ENCODE peak calls at places on chromosomes 11 and 22, in four cellular contexts. T is BE2C, W is lower leg skin, M is sigmoid colon. S is an unnamed sample.
A peak's percentile ranks its signal among the peaks of the same experiment; 100 is the strongest.

GRCh38 chr11:115201121-115201792 is 303.0 kb downstream of the CADM1 start:
- DNase-seq in M (no peak), W (no peak), T (no peak), S (no peak)

GRCh38 chr22:49411236-49411635 is 416.4 kb downstream of the BRD1 start:
- DNase-seq in M (no peak), T (no peak), W (peak; percentile 31), S (no peak)

GRCh38 chr11:70063555-70063954 is 14.6 kb upstream of the ANO1 start:
- DNase-seq in W (no peak), T (no peak), M (no peak), S (no peak)

GRCh38 chr11:119051440-119052162 is 5.4 kb downstream of the HYOU1 start:
- DNase-seq in W (no peak), M (no peak), T (no peak), S (no peak)

GRCh38 chr11:74686792-74687191 is 44.4 kb downstream of the CHRDL2 start:
- DNase-seq in M (peak; percentile 48), T (peak; percentile 1), W (peak; percentile 36), S (peak; percentile 40)

GRCh38 chr22:31272522-31273446 is 19.5 kb downstream of the PIK3IP1 start:
- DNase-seq in M (peak; percentile 74), T (peak; percentile 71), W (no peak), S (no peak)

GRCh38 chr11:128709402-128709801 is 15.5 kb downstream of the FLI1 start:
- DNase-seq in T (no peak), M (no peak), W (no peak), S (no peak)

GRCh38 chr22:36417281-36417686 is 29.5 kb upstream of the MYH9 start:
- DNase-seq in W (no peak), M (no peak), T (no peak), S (no peak)

GRCh38 chr11:35618497-35619029 is 303 bp downstream of the FJX1 start:
- DNase-seq in M (peak; percentile 65), T (no peak), W (no peak), S (peak; percentile 10)

GRCh38 chr11:12810497-12810896 is 136.3 kb downstream of the TEAD1 start:
- DNase-seq in W (no peak), T (no peak), M (no peak), S (no peak)

GRCh38 chr22:35489225-35489624 is 51.4 kb upstream of the RASD2 start:
- DNase-seq in W (no peak), M (peak; percentile 60), T (peak; percentile 76), S (no peak)

GRCh38 chr11:112355726-112356125 is 95.1 kb upstream of the PLET1 start:
- DNase-seq in W (no peak), M (no peak), T (peak; percentile 73), S (peak; percentile 19)

GRCh38 chr22:32410459-32410858 is 1.6 kb downstream of the RTCB start:
- DNase-seq in M (no peak), T (no peak), W (no peak), S (no peak)

GRCh38 chr11:134449713-134450112 is 37.7 kb upstream of the B3GAT1 start:
- DNase-seq in M (peak; percentile 20), W (no peak), T (no peak), S (no peak)

GRCh38 chr11:2919837-2920236 is 9.4 kb downstream of the PHLDA2 start:
- DNase-seq in W (no peak), T (no peak), M (no peak), S (no peak)

GRCh38 chr11:653837-654236 is 16.8 kb downstream of the DRD4 start:
- DNase-seq in W (no peak), T (no peak), M (no peak), S (no peak)

GRCh38 chr11:26571861-26572654 is at the start of gene MUC15:
- DNase-seq in T (no peak), M (no peak), W (no peak), S (no peak)

GRCh38 chr22:50401907-50402306 is 58.8 kb downstream of the PPP6R2 start:
- DNase-seq in M (no peak), T (no peak), W (no peak), S (no peak)

GRCh38 chr11:6812391-6813005 is 13.0 kb upstream of the OR6A2 start:
- DNase-seq in W (no peak), M (no peak), T (peak; percentile 9), S (no peak)

GRCh38 chr11:20013346-20014066 is 146.8 kb downstream of the DBX1 start:
- DNase-seq in M (no peak), W (no peak), T (no peak), S (no peak)

GRCh38 chr22:47966316-47966715 is 1203.9 kb downstream of the TBC1D22A start:
- DNase-seq in M (no peak), T (no peak), W (no peak), S (no peak)

GRCh38 chr22:45317551-45318167 is 7.9 kb downstream of the FAM118A start:
- DNase-seq in M (peak; percentile 84), T (peak; percentile 89), W (peak; percentile 90), S (peak; percentile 55)

GRCh38 chr11:18802381-18803257 is 11.0 kb upstream of the PTPN5 start:
- DNase-seq in M (no peak), T (peak; percentile 34), W (no peak), S (no peak)

GRCh38 chr11:11882539-11882938 is 40.8 kb downstream of the USP47 start:
- DNase-seq in W (no peak), M (no peak), T (no peak), S (no peak)

GRCh38 chr22:39292002-39292401 is 27.4 kb downstream of the RPL3 start:
- DNase-seq in W (no peak), T (no peak), M (no peak), S (no peak)

GRCh38 chr11:70882716-70883085 is 369.7 kb downstream of the SHANK2 start:
- DNase-seq in M (no peak), T (no peak), W (no peak), S (no peak)

GRCh38 chr11:40647290-40647689 is 812.2 kb downstream of the LRRC4C start:
- DNase-seq in W (no peak), T (no peak), M (no peak), S (no peak)

GRCh38 chr11:43681543-43681942 is 1.0 kb downstream of the HSD17B12 start:
- DNase-seq in W (no peak), T (no peak), M (no peak), S (no peak)

GRCh38 chr11:3167143-3168119 is 2.3 kb upstream of the OSBPL5 start:
- DNase-seq in T (no peak), M (no peak), W (peak; percentile 79), S (no peak)

GRCh38 chr22:29204617-29205183 is 996 bp upstream of the EMID1 start:
- DNase-seq in T (no peak), W (no peak), M (no peak), S (no peak)

GRCh38 chr11:64078294-64078693 is 42.6 kb downstream of the FLRT1 start:
- DNase-seq in M (no peak), T (peak; percentile 82), W (no peak), S (no peak)

GRCh38 chr11:30422828-30423648 is 100.1 kb downstream of the ARL14EP start:
- DNase-seq in T (no peak), W (no peak), M (no peak), S (no peak)

GRCh38 chr11:86205415-86206268 is 38.9 kb upstream of the EED start:
- DNase-seq in M (no peak), T (no peak), W (no peak), S (no peak)

GRCh38 chr22:42833104-42833503 is 24.0 kb downstream of the ARFGAP3 start:
- DNase-seq in T (no peak), M (no peak), W (no peak), S (no peak)

GRCh38 chr11:103108933-103109817 is at the start of gene DYNC2H1:
- DNase-seq in T (peak; percentile 95), M (peak; percentile 91), W (peak; percentile 96), S (peak; percentile 85)

GRCh38 chr11:103112364-103112763 is 3.1 kb downstream of the DYNC2H1 start:
- DNase-seq in W (no peak), T (no peak), M (no peak), S (no peak)

GRCh38 chr11:103111400-103111799 is 2.2 kb downstream of the DYNC2H1 start:
- DNase-seq in W (no peak), M (no peak), T (no peak), S (no peak)

GRCh38 chr11:103109818-103110388 is 677 bp downstream of the DYNC2H1 start:
- DNase-seq in W (no peak), T (peak; percentile 18), M (no peak), S (peak; percentile 41)

GRCh38 chr11:103110406-103110805 is 1.2 kb downstream of the DYNC2H1 start:
- DNase-seq in W (no peak), T (no peak), M (no peak), S (no peak)
- TF ChIP-seq CTCF in W (no peak), T (peak; percentile 41), M (no peak), S (no peak)

GRCh38 chr11:33178443-33179154 is 17.3 kb upstream of the CSTF3 start:
- DNase-seq in M (no peak), W (no peak), T (no peak), S (no peak)
- H3K4me3 ChIP-seq in M (no peak overlapping the region), W (no peak overlapping the region), T (no peak overlapping the region), S (no peak overlapping the region)

GRCh38 chr22:19167106-19167869 is 11.2 kb downstream of the SLC25A1 start:
- DNase-seq in T (no peak), M (no peak), W (no peak), S (no peak)

GRCh38 chr22:19169947-19170318 is 8.6 kb downstream of the SLC25A1 start:
- DNase-seq in T (no peak), M (no peak), W (no peak), S (no peak)

GRCh38 chr22:19166421-19166820 is 12.1 kb downstream of the SLC25A1 start:
- DNase-seq in W (no peak), T (no peak), M (no peak), S (no peak)

GRCh38 chr22:19169002-19169946 is 9.3 kb downstream of the SLC25A1 start:
- DNase-seq in T (no peak), W (no peak), M (no peak), S (no peak)

GRCh38 chr22:19168088-19168890 is 10.2 kb downstream of the SLC25A1 start:
- DNase-seq in T (peak; percentile 18), M (no peak), W (no peak), S (no peak)
- TF ChIP-seq CTCF in T (peak; percentile 24), M (no peak), W (no peak), S (no peak)

DNA sequence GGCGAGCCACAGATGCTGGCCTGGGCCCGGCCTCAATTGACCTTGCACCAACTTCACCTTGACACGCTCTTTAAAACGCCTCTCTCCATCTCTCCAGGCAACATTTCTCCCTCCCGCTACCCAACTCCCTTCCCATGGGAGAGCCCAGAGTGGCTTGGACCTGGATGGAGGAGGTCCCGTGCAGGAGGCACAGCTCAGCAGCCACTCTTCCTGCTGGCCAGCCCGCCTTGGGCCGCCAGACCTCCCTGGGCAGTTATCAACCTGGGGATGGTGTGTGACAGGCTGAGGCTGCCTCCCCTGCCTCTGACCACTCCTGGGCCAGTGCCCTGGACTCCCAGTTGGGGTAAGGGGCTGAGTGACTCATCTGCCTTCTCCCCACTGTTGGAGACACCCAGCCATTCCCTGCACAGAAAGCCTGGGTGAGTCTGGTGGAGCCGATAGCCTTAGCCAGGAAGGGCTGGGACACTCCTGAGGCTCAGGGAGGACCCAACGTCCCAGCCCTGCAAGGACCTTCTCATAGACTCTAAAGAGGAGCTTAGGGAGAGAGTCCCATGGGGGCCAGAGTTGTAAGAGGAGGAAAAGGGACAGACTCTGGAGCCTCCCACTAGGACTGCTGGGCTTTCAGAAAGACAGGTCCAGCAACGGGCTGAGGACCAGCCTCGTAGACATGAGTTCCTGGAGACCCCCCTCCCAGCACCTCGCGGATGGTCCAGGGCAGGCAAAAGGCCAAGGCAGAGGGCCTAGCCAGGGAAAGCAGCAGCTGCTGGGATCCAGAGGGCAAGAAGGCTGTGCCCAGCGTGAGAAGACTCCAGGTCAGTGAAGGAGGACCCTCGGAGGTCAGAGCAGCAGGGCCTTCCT is 131.7 kb downstream of the CEP164 start:
- DNase-seq in M (no peak), T (no peak), W (no peak), S (no peak)
- H3K4me3 ChIP-seq in M (no peak overlapping the region), T (no peak overlapping the region), W (no peak overlapping the region), S (no peak overlapping the region)

GRCh38 chr11:17063171-17064002 is 14.1 kb downstream of the RPS13 start:
- DNase-seq in T (peak; percentile 63), M (no peak), W (no peak), S (peak; percentile 20)
- TF ChIP-seq CTCF in T (peak; percentile 69), M (peak; percentile 49), W (no peak), S (peak; percentile 35)